ENCODE peak calls at places on chromosome 3, in seven cellular contexts. One of them, this sample, is unnamed.

GRCh38 chr3:39291903-39292329 is 12.1 kb upstream of the CX3CR1 start:
- DNase-seq in adrenal gland: peak
- DNase-seq in neural crest cell: peak
- DNase-seq in AG09309: no peak
- DNase-seq in sigmoid colon: peak
- DNase-seq in cardiac fibroblast: peak
- DNase-seq in astrocyte of the spinal cord: peak
- DNase-seq in this sample: peak

GRCh38 chr3:115571413-115571812 is 51.9 kb upstream of the GAP43 start:
- DNase-seq in neural crest cell: no peak
- DNase-seq in astrocyte of the spinal cord: no peak
- DNase-seq in cardiac fibroblast: no peak
- DNase-seq in sigmoid colon: no peak
- DNase-seq in adrenal gland: no peak
- DNase-seq in AG09309: no peak
- DNase-seq in this sample: no peak

GRCh38 chr3:183548262-183548769 is 7.2 kb downstream of the KLHL6 start:
- DNase-seq in AG09309: peak
- DNase-seq in astrocyte of the spinal cord: peak
- DNase-seq in neural crest cell: no peak
- DNase-seq in adrenal gland: no peak
- DNase-seq in cardiac fibroblast: peak
- DNase-seq in sigmoid colon: no peak
- DNase-seq in this sample: no peak

GRCh38 chr3:187740446-187741399 is 4.5 kb downstream of the BCL6 start:
- DNase-seq in cardiac fibroblast: peak
- DNase-seq in adrenal gland: peak
- DNase-seq in neural crest cell: peak
- DNase-seq in astrocyte of the spinal cord: peak
- DNase-seq in sigmoid colon: peak
- DNase-seq in AG09309: peak
- DNase-seq in this sample: peak

GRCh38 chr3:152771120-152771519 is 63.8 kb upstream of the P2RY1 start:
- DNase-seq in sigmoid colon: no peak
- DNase-seq in neural crest cell: no peak
- DNase-seq in cardiac fibroblast: no peak
- DNase-seq in adrenal gland: no peak
- DNase-seq in AG09309: no peak
- DNase-seq in astrocyte of the spinal cord: no peak
- DNase-seq in this sample: no peak

GRCh38 chr3:31159331-31160039 is 265.0 kb upstream of the GADL1 start:
- DNase-seq in adrenal gland: no peak
- DNase-seq in cardiac fibroblast: no peak
- DNase-seq in neural crest cell: no peak
- DNase-seq in sigmoid colon: no peak
- DNase-seq in AG09309: no peak
- DNase-seq in astrocyte of the spinal cord: no peak
- DNase-seq in this sample: no peak

GRCh38 chr3:113051827-113052226 is 61.0 kb downstream of the GTPBP8 start:
- DNase-seq in sigmoid colon: peak
- DNase-seq in astrocyte of the spinal cord: peak
- DNase-seq in AG09309: no peak
- DNase-seq in cardiac fibroblast: no peak
- DNase-seq in neural crest cell: no peak
- DNase-seq in adrenal gland: no peak
- DNase-seq in this sample: no peak

GRCh38 chr3:174436367-174436766 is 422.8 kb upstream of the NAALADL2 start:
- DNase-seq in cardiac fibroblast: no peak
- DNase-seq in AG09309: no peak
- DNase-seq in neural crest cell: no peak
- DNase-seq in sigmoid colon: no peak
- DNase-seq in astrocyte of the spinal cord: no peak
- DNase-seq in adrenal gland: no peak
- DNase-seq in this sample: no peak

GRCh38 chr3:152113413-152113812 is 155.3 kb upstream of the MBNL1 start:
- DNase-seq in adrenal gland: no peak
- DNase-seq in AG09309: no peak
- DNase-seq in sigmoid colon: no peak
- DNase-seq in astrocyte of the spinal cord: peak
- DNase-seq in neural crest cell: no peak
- DNase-seq in cardiac fibroblast: peak
- DNase-seq in this sample: no peak

GRCh38 chr3:69425249-69425648 is 39.4 kb upstream of the FRMD4B start:
- DNase-seq in astrocyte of the spinal cord: peak
- DNase-seq in adrenal gland: no peak
- DNase-seq in sigmoid colon: no peak
- DNase-seq in AG09309: no peak
- DNase-seq in cardiac fibroblast: peak
- DNase-seq in neural crest cell: peak
- DNase-seq in this sample: peak
- TF ChIP-seq CTCF in astrocyte of the spinal cord: peak
- TF ChIP-seq CTCF in adrenal gland: peak
- TF ChIP-seq CTCF in sigmoid colon: no peak
- TF ChIP-seq CTCF in AG09309: peak
- TF ChIP-seq CTCF in cardiac fibroblast: peak
- TF ChIP-seq CTCF in neural crest cell: peak
- TF ChIP-seq CTCF in this sample: peak

DNA sequence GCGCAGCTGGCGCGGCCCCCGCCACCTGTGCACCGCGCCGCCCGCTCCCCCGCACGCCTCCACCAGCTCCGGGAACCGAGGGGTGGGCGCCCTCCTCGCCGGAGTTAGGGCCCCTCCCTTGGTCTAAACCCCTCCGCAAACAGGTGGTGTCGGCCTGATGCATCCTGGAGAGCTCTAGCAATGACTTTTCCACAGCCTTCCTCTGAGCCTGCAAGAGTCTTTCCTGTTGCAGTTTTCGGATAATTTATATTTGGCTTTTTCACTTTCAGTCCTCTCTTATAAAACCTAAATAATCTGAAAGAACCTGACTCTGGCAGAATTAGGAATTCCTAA is 334 bp upstream of the IGSF11 start:
- DNase-seq in astrocyte of the spinal cord: no peak
- DNase-seq in cardiac fibroblast: peak
- DNase-seq in adrenal gland: no peak
- DNase-seq in sigmoid colon: no peak
- DNase-seq in AG09309: no peak
- DNase-seq in neural crest cell: no peak
- DNase-seq in this sample: no peak
- TF ChIP-seq CTCF in astrocyte of the spinal cord: no peak
- TF ChIP-seq CTCF in cardiac fibroblast: no peak
- TF ChIP-seq CTCF in adrenal gland: no peak
- TF ChIP-seq CTCF in sigmoid colon: no peak
- TF ChIP-seq CTCF in AG09309: no peak
- TF ChIP-seq CTCF in neural crest cell: peak
- TF ChIP-seq CTCF in this sample: no peak

GRCh38 chr3:117407317-117407716 is 697.7 kb downstream of the TUSC7 start:
- DNase-seq in neural crest cell: no peak
- DNase-seq in sigmoid colon: no peak
- DNase-seq in astrocyte of the spinal cord: no peak
- DNase-seq in adrenal gland: no peak
- DNase-seq in cardiac fibroblast: peak
- DNase-seq in AG09309: no peak
- DNase-seq in this sample: no peak
- TF ChIP-seq CTCF in neural crest cell: peak
- TF ChIP-seq CTCF in sigmoid colon: no peak
- TF ChIP-seq CTCF in astrocyte of the spinal cord: peak
- TF ChIP-seq CTCF in adrenal gland: peak
- TF ChIP-seq CTCF in cardiac fibroblast: peak
- TF ChIP-seq CTCF in AG09309: peak
- TF ChIP-seq CTCF in this sample: peak

GRCh38 chr3:29279830-29280229 is 1.0 kb upstream of the RBMS3 start:
- DNase-seq in AG09309: no peak
- DNase-seq in adrenal gland: peak
- DNase-seq in cardiac fibroblast: peak
- DNase-seq in sigmoid colon: no peak
- DNase-seq in astrocyte of the spinal cord: no peak
- DNase-seq in neural crest cell: no peak
- DNase-seq in this sample: no peak

GRCh38 chr3:29282431-29283296 is 1.8 kb downstream of the RBMS3 start:
- DNase-seq in sigmoid colon: no peak
- DNase-seq in cardiac fibroblast: peak
- DNase-seq in AG09309: no peak
- DNase-seq in neural crest cell: no peak
- DNase-seq in astrocyte of the spinal cord: peak
- DNase-seq in adrenal gland: no peak
- DNase-seq in this sample: no peak

GRCh38 chr3:29281265-29282228 is 676 bp downstream of the RBMS3 start:
- DNase-seq in cardiac fibroblast: peak
- DNase-seq in adrenal gland: peak
- DNase-seq in sigmoid colon: peak
- DNase-seq in neural crest cell: peak
- DNase-seq in astrocyte of the spinal cord: peak
- DNase-seq in AG09309: no peak
- DNase-seq in this sample: peak

GRCh38 chr3:29279276-29279675 is 1.6 kb upstream of the RBMS3 start:
- DNase-seq in cardiac fibroblast: no peak
- DNase-seq in neural crest cell: no peak
- DNase-seq in astrocyte of the spinal cord: no peak
- DNase-seq in AG09309: no peak
- DNase-seq in adrenal gland: no peak
- DNase-seq in sigmoid colon: no peak
- DNase-seq in this sample: no peak

GRCh38 chr3:29280675-29281264 is at the start of gene RBMS3:
- DNase-seq in AG09309: peak
- DNase-seq in cardiac fibroblast: peak
- DNase-seq in neural crest cell: peak
- DNase-seq in adrenal gland: peak
- DNase-seq in sigmoid colon: peak
- DNase-seq in astrocyte of the spinal cord: peak
- DNase-seq in this sample: peak
- TF ChIP-seq CTCF in AG09309: peak
- TF ChIP-seq CTCF in cardiac fibroblast: peak
- TF ChIP-seq CTCF in neural crest cell: peak
- TF ChIP-seq CTCF in adrenal gland: peak
- TF ChIP-seq CTCF in sigmoid colon: peak
- TF ChIP-seq CTCF in astrocyte of the spinal cord: peak
- TF ChIP-seq CTCF in this sample: peak

This sample was measured in nephron progenitor cell.